ENCODE peak calls at places on chromosome 15, in four cellular contexts. C is GM06990, M is uterus, G is choroid plexus epithelial cell. Y is an unnamed sample.

GRCh38 chr15:57618325-57618724 is 26.6 kb downstream of the MYZAP start:
- DNase-seq in M (no peak), G (no peak), C (no peak), Y (no peak)

GRCh38 chr15:91940466-91941381 is 87.2 kb downstream of the SLCO3A1 start:
- DNase-seq in C (no peak), M (no peak), G (no peak), Y (no peak)

GRCh38 chr15:38589502-38589901 is 24.9 kb upstream of the RASGRP1 start:
- DNase-seq in C (no peak), G (peak; percentile 82), M (no peak), Y (no peak)

GRCh38 chr15:28128036-28128435 is 28.9 kb upstream of the OCA2 start:
- DNase-seq in M (no peak), G (no peak), C (no peak), Y (no peak)

GRCh38 chr15:45276851-45277250 is 24.8 kb downstream of the SLC28A2 start:
- DNase-seq in G (peak; percentile 46), C (no peak), M (no peak), Y (no peak)

GRCh38 chr15:51227967-51228783 is 110.2 kb downstream of the CYP19A1 start:
- DNase-seq in M (no peak), G (peak; percentile 82), C (peak; percentile 57), Y (peak; percentile 80)

GRCh38 chr15:32952901-32953889 is 235.4 kb downstream of the GREM1 start:
- DNase-seq in C (no peak), M (no peak), G (peak; percentile 55), Y (no peak)

GRCh38 chr15:72184165-72184811 is 13.3 kb downstream of the GRAMD2A start:
- DNase-seq in G (peak; percentile 22), M (no peak), C (no peak), Y (no peak)

GRCh38 chr15:75712668-75713337 is at the start of gene CSPG4:
- DNase-seq in M (peak; percentile 74), G (peak; percentile 76), C (no peak), Y (no peak)

GRCh38 chr15:80967991-80968510 is 21.6 kb downstream of the MESD start:
- DNase-seq in M (no peak), C (no peak), G (no peak), Y (no peak)

GRCh38 chr15:58185439-58185838 is 47.3 kb downstream of the AQP9 start:
- DNase-seq in M (no peak), C (no peak), G (peak; percentile 42), Y (no peak)

GRCh38 chr15:51681303-51681963 is at the start of gene SCG3:
- DNase-seq in M (peak; percentile 51), C (peak; percentile 51), G (peak; percentile 71), Y (peak; percentile 31)

GRCh38 chr15:92365079-92365478 is 28.6 kb upstream of the ST8SIA2 start:
- DNase-seq in G (peak; percentile 6), C (no peak), M (no peak), Y (no peak)

GRCh38 chr15:83372434-83372873 is 74.7 kb upstream of the SH3GL3 start:
- DNase-seq in M (no peak), G (peak; percentile 33), C (no peak), Y (no peak)

GRCh38 chr15:68347392-68347791 is 69.8 kb downstream of the FEM1B start:
- DNase-seq in M (no peak), G (peak; percentile 89), C (no peak), Y (peak; percentile 75)

GRCh38 chr15:66673410-66674322 is 28.4 kb upstream of the SMAD6 start:
- DNase-seq in C (peak; percentile 34), G (peak; percentile 34), M (no peak), Y (no peak)

GRCh38 chr15:40787344-40787841 is 17.6 kb downstream of the C15orf62 start:
- DNase-seq in C (no peak), G (peak; percentile 71), M (no peak), Y (no peak)

GRCh38 chr15:51401872-51402517 is 60.5 kb downstream of the GLDN start:
- DNase-seq in C (no peak), M (no peak), G (peak; percentile 65), Y (no peak)

GRCh38 chr15:49926731-49927130 is 192.3 kb downstream of the ATP8B4 start:
- DNase-seq in G (no peak), C (no peak), M (no peak), Y (no peak)

GRCh38 chr15:68797157-68797556 is 23.5 kb downstream of the ANP32A start:
- DNase-seq in M (no peak), C (no peak), G (no peak), Y (no peak)

GRCh38 chr15:39578851-39579486 is 1.9 kb upstream of the THBS1 start:
- DNase-seq in C (no peak), M (no peak), G (no peak), Y (no peak)

GRCh38 chr15:60718661-60719069 is 239.7 kb upstream of the ICE2 start:
- DNase-seq in M (no peak), C (no peak), G (peak; percentile 69), Y (no peak)

GRCh38 chr15:89998141-89998661 is 2.9 kb upstream of the ZNF710 start:
- DNase-seq in C (no peak), M (no peak), G (peak; percentile 60), Y (no peak)

GRCh38 chr15:74723754-74724334 is 1.5 kb downstream of the CYP1A1 start:
- DNase-seq in M (no peak), C (no peak), G (peak; percentile 73), Y (no peak)

GRCh38 chr15:59290311-59291213 is 82.1 kb downstream of the MYO1E start:
- DNase-seq in G (no peak), C (no peak), M (no peak), Y (no peak)
- TF ChIP-seq CTCF in G (no peak), C (peak; percentile 5), M (no peak), Y (no peak)

DNA sequence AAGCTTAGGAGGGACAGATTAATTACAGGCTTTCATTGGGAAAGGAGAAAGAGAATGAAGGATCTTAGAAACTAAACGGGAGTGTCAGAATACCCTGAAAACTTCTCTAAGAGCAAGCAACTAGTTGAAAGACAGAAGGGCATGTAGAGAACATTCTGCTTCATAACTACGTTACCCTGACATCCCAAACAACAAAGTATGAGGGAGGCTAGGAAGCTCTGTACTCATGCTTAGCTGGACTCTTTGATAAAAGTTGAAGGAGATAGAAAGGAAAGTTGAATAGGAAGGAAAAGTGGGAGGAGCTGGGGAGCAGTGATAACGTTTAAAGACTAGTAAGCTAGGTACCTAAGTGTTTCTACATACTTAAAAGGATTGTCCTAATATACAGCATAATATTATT is 64.2 kb downstream of the SEMA6D start:
- DNase-seq in G (no peak), M (no peak), C (no peak), Y (no peak)
- H3K4me3 ChIP-seq in G (no peak overlapping the region), M (no peak overlapping the region), C (no peak overlapping the region), Y (no peak overlapping the region)

DNA sequence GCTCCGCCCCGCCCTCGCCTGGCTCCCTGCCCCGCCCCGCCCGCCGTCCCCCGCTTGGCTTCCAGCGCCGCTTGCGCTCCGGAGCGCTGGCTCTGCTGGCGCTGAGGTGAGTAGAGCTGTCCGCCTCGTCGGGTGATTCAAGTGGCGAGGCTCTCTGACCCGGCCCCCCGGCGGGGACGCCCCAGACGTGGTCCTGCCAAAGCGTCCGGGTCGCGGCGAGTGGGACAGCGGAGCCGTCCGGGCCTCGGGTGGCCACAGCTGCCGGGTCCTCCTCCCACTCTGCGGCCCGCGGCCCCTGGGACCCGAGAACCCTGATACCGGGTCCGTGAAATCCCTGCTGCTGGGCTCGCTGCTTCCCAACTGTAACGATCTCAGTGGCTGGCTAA is at the start of gene LRRC28:
- DNase-seq in M (no peak), C (no peak), G (no peak), Y (no peak)
- TF ChIP-seq CTCF in M (no peak), C (no peak), G (no peak), Y (no peak)

DNA sequence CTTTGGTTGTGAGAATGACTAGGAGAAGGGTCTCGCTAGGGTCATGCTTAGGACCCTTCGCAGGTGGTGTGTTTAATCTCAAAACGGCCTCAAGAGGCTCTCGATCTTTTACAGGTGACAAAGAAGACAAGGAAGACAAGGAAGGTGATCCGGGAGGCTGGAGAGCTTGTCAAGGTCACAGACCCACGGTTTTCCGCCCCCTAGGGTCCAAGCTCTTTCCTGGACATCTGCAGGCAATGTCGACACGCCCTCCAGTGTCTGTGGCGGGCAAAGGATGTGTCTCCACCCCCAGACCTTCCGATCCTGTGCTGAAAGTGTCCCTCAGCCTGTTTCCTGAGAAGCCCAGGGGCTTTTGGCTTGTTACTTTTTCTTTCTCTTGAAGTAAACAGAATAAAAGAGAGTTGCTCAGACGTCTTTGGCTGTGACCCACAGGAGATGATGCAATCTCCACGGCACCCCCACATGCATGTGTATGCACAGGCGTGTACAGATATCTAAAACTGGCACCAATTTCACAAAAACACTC is 108.7 kb downstream of the KLF13 start:
- DNase-seq in M (peak; percentile 87), C (peak; percentile 83), G (peak; percentile 78), Y (peak; percentile 66)
- H3K4me3 ChIP-seq in M (no peak overlapping the region), C (peak overlapping the region; percentile 46), G (peak overlapping the region; percentile 17), Y (peak overlapping the region; percentile 22)

GRCh38 chr15:94412979-94413741 is 181.8 kb downstream of the MCTP2 start:
- DNase-seq in G (peak; percentile 59), C (peak; percentile 3), M (no peak), Y (no peak)
- TF ChIP-seq CTCF in G (peak; percentile 48), C (peak; percentile 25), M (peak; percentile 40), Y (peak; percentile 25)

DNA sequence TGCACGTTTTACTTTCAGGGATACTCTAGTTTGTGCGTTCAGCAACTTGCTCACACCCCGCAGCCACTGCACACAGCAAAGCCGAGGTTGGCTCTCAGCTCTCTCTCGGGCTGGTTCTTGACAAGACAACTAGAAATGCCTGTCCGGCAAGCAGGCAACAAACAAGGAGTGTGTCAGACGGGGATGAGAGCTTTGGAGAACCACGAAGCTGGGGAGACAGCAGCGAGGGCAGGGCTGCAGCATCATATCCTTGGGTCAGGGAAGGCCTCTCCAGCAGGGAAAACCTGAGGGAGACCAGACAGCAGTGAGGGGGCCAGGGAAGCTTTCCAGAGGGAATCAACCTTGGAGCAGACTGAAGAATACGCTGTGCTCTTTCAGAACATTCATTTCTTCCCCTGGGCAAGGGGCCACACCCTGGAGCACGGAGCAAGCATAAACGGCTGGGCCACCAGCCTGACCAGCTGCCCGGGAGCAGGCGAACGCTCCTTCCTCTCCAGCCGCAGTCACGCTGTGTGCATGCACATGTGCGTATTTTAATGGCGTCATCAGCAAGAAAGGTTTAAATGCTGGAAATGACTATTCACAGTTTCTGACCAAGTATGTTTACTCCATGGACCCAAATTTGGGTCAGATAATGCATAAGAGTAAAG is 58.7 kb downstream of the CHSY1 start:
- DNase-seq in M (no peak), C (no peak), G (no peak), Y (no peak)
- H3K4me3 ChIP-seq in M (no peak overlapping the region), C (no peak overlapping the region), G (no peak overlapping the region), Y (no peak overlapping the region)

GRCh38 chr15:77097317-77097721 is 26.4 kb upstream of the TSPAN3 start:
- DNase-seq in G (no peak), M (no peak), C (no peak), Y (no peak)

GRCh38 chr15:77097921-77098320 is 27.0 kb upstream of the TSPAN3 start:
- DNase-seq in G (no peak), C (no peak), M (no peak), Y (no peak)

GRCh38 chr15:77096541-77096940 is 25.6 kb upstream of the TSPAN3 start:
- DNase-seq in C (no peak), G (no peak), M (no peak), Y (no peak)

GRCh38 chr15:77096131-77096530 is 25.2 kb upstream of the TSPAN3 start:
- DNase-seq in C (no peak), G (peak; percentile 26), M (no peak), Y (no peak)

GRCh38 chr15:77094397-77095030 is 23.6 kb upstream of the TSPAN3 start:
- DNase-seq in M (no peak), G (no peak), C (no peak), Y (no peak)
- TF ChIP-seq CTCF in M (no peak), G (peak; percentile 42), C (peak; percentile 23), Y (peak; percentile 51)

Y was measured in HFF-Myc.